ENCODE peak calls at places on chromosomes 13 and 19, in four cellular contexts. M is trophoblast cell, T is mucosa of gallbladder, S is AG08396. Q is an unnamed sample.

GRCh38 chr13:22111961-22112360 is 441.1 kb downstream of the FGF9 start:
- DNase-seq in M (peak), T (no peak), S (no peak), Q (no peak)

GRCh38 chr19:9789066-9789465 is 20.5 kb upstream of the ZNF846 start:
- DNase-seq in M (no peak), T (no peak), S (no peak), Q (no peak)

GRCh38 chr13:22915442-22916082 is 265.2 kb upstream of the SGCG start:
- DNase-seq in M (peak), T (peak), S (peak), Q (peak)

GRCh38 chr19:35959040-35959967 is 23.1 kb downstream of the LRFN3 start:
- DNase-seq in M (no peak), T (peak), S (peak), Q (peak)

GRCh38 chr13:20825476-20825875 is 51.7 kb upstream of the EEF1AKMT1 start:
- DNase-seq in M (peak), T (no peak), S (peak), Q (peak)

GRCh38 chr13:100922599-100922998 is 248.0 kb upstream of the TMTC4 start:
- DNase-seq in M (no peak), T (no peak), S (no peak), Q (no peak)

GRCh38 chr19:50024719-50025021 is 502 bp downstream of the VRK3 start:
- DNase-seq in M (peak), T (no peak), S (no peak), Q (no peak)

GRCh38 chr19:3142292-3142670 is 6.4 kb downstream of the GNA15 start:
- DNase-seq in M (no peak), T (no peak), S (peak), Q (no peak)

GRCh38 chr13:99979453-99980200 is 2.0 kb upstream of the ZIC2 start:
- DNase-seq in M (peak), T (no peak), S (no peak), Q (no peak)

GRCh38 chr13:113855012-113855921 is 8.6 kb downstream of the GAS6 start:
- DNase-seq in M (no peak), T (no peak), S (no peak), Q (no peak)

GRCh38 chr19:53158119-53158656 is 665 bp downstream of the ZNF347 start:
- DNase-seq in M (peak), T (peak), S (peak), Q (peak)

GRCh38 chr19:13712767-13713201 is 51.5 kb upstream of the MRI1 start:
- DNase-seq in M (no peak), T (no peak), S (no peak), Q (no peak)